ENCODE peak calls at places on chromosomes 1 and 21, in seven cellular contexts. J is mucosa of gallbladder; Q is myocyte; P is uterus; T is ureter; H is activated gamma-delta T cell treated with Interleukin-2 at 50 U/mL for 16 hours; W is stimulated activated CD8-positive, alpha-beta memory T cell treated with anti-CD3 and anti-CD28 coated beads, Interleukin-4, amount 100 ng/mL, for 4 hours. O is an unnamed sample.

GRCh38 chr1:23436520-23437354 is 12.2 kb upstream of the TCEA3 start:
- DNase-seq in H (peak; percentile 23), T (no peak), P (no peak), J (no peak), W (no peak), Q (no peak), O (peak; percentile 37)

GRCh38 chr1:27145934-27146354 is 9.0 kb downstream of the SLC9A1 start:
- DNase-seq in Q (peak; percentile 81), T (no peak), J (no peak), P (peak; percentile 60), H (no peak), W (no peak), O (no peak)

GRCh38 chr21:44737706-44738354 is 26.5 kb upstream of the TSPEAR start:
- DNase-seq in W (no peak), T (no peak), Q (peak; percentile 41), H (no peak), J (no peak), P (no peak), O (no peak)

GRCh38 chr21:41442496-41443186 is 16.6 kb downstream of the MX1 start:
- DNase-seq in H (no peak), T (no peak), J (no peak), Q (no peak), P (no peak), W (no peak), O (no peak)

GRCh38 chr1:39573736-39574624 is 2.6 kb downstream of the PABPC4 start:
- DNase-seq in Q (peak; percentile 77), T (no peak), J (no peak), H (no peak), W (no peak), P (no peak), O (no peak)

GRCh38 chr1:41516168-41516961 is 31.9 kb upstream of the EDN2 start:
- DNase-seq in H (peak; percentile 45), J (peak; percentile 93), T (peak; percentile 92), W (peak; percentile 14), Q (peak; percentile 89), P (peak; percentile 95), O (peak; percentile 95)

GRCh38 chr21:46021398-46021797 is 39.8 kb downstream of the COL6A1 start:
- DNase-seq in P (no peak), H (no peak), W (no peak), Q (no peak), J (no peak), T (no peak), O (no peak)

GRCh38 chr1:38018864-38019343 is 6.4 kb downstream of the UTP11 start:
- DNase-seq in H (no peak), P (no peak), Q (peak; percentile 52), J (no peak), W (no peak), T (no peak), O (no peak)

GRCh38 chr1:203450016-203450415 is 25.6 kb upstream of the PRELP start:
- DNase-seq in P (no peak), Q (no peak), T (no peak), H (no peak), W (no peak), J (no peak), O (no peak)

GRCh38 chr1:198932351-198932991 is 293.6 kb downstream of the PTPRC start:
- DNase-seq in P (no peak), J (no peak), H (no peak), W (no peak), T (no peak), Q (no peak), O (no peak)

GRCh38 chr1:72705921-72706320 is 423.6 kb upstream of the NEGR1 start:
- DNase-seq in T (no peak), W (no peak), Q (no peak), J (no peak), P (no peak), H (no peak), O (no peak)

GRCh38 chr1:62230724-62231123 is 36.1 kb downstream of the L1TD1 start:
- DNase-seq in W (no peak), J (no peak), Q (no peak), H (no peak), T (no peak), P (no peak), O (no peak)

GRCh38 chr1:18546026-18546425 is 65.3 kb downstream of the KLHDC7A start:
- DNase-seq in T (no peak), J (no peak), W (no peak), P (no peak), Q (no peak), H (no peak), O (no peak)

GRCh38 chr1:52920791-52921291 is 699 bp downstream of the ECHDC2 start:
- DNase-seq in Q (no peak), T (no peak), W (no peak), H (no peak), P (peak; percentile 41), J (no peak), O (peak; percentile 43)